ENCODE peak calls at places on chromosomes 6 and 20, in four cellular contexts. Z is NCI-H774; V is heart right ventricle; B is activated CD4-positive, alpha-beta T cell treated with anti-CD3 and anti-CD28 coated beads for 36 hours. R is an unnamed sample.

GRCh38 chr20:61684583-61685235 is 381.0 kb downstream of the TAF4 start:
- DNase-seq in V (no peak), Z (no peak), B (no peak), R (no peak)

GRCh38 chr6:53754330-53754729 is 40.5 kb upstream of the LRRC1 start:
- DNase-seq in V (no peak), Z (no peak), B (no peak), R (no peak)

GRCh38 chr20:43761396-43762340 is 34.9 kb upstream of the GTSF1L start:
- DNase-seq in V (no peak), Z (peak; percentile 70), B (no peak), R (no peak)

GRCh38 chr6:12903246-12903645 is 186.7 kb downstream of the PHACTR1 start:
- DNase-seq in V (no peak), Z (no peak), B (no peak), R (no peak)

GRCh38 chr6:103677290-103677689 is 1182.4 kb downstream of the HACE1 start:
- DNase-seq in B (no peak), Z (no peak), V (no peak), R (no peak)

GRCh38 chr6:167345960-167346359 is 21.1 kb downstream of the TTLL2 start:
- DNase-seq in V (no peak), B (no peak), Z (no peak), R (no peak)

GRCh38 chr6:139983555-139984276 is 609.3 kb upstream of the CITED2 start:
- DNase-seq in B (no peak), V (no peak), Z (no peak), R (no peak)

GRCh38 chr6:35970181-35970580 is 49.3 kb upstream of the SRPK1 start:
- DNase-seq in Z (no peak), B (no peak), V (no peak), R (no peak)

GRCh38 chr20:51341581-51341980 is 200.9 kb downstream of the NFATC2 start:
- DNase-seq in V (no peak), B (no peak), Z (no peak), R (no peak)

GRCh38 chr6:157093555-157093954 is 229.8 kb downstream of the TMEM242 start:
- DNase-seq in V (no peak), B (no peak), Z (no peak), R (no peak)

GRCh38 chr6:25127433-25127832 is 151.7 kb upstream of the CARMIL1 start:
- DNase-seq in B (no peak), V (no peak), Z (no peak), R (no peak)

GRCh38 chr20:61350500-61351250 is 98.6 kb downstream of the CDH4 start:
- DNase-seq in Z (no peak), B (no peak), V (no peak), R (no peak)

GRCh38 chr6:107115695-107116327 is 496 bp upstream of the BEND3 start:
- DNase-seq in V (peak; percentile 16), Z (peak; percentile 80), B (peak; percentile 52), R (no peak)

GRCh38 chr6:35311390-35312075 is 13.9 kb downstream of the DEF6 start:
- DNase-seq in B (peak; percentile 69), Z (no peak), V (no peak), R (no peak)

GRCh38 chr6:85641916-85642773 is 541 bp downstream of the SYNCRIP start:
- DNase-seq in Z (peak; percentile 63), V (peak; percentile 54), B (peak; percentile 71), R (no peak)

GRCh38 chr20:63186528-63187316 is 29.2 kb downstream of the YTHDF1 start:
- DNase-seq in B (no peak), V (no peak), Z (no peak), R (no peak)

GRCh38 chr6:156519940-156520339 is 257.2 kb upstream of the ARID1B start:
- DNase-seq in Z (no peak), B (no peak), V (no peak), R (no peak)

GRCh38 chr6:140812636-140813035 is 1320.1 kb upstream of the GJE1 start:
- DNase-seq in B (no peak), Z (no peak), V (no peak), R (no peak)

GRCh38 chr6:150491131-150491795 is 108.4 kb upstream of the PLEKHG1 start:
- DNase-seq in Z (no peak), V (no peak), B (peak; percentile 36), R (no peak)

GRCh38 chr6:18497006-18497405 is 109.9 kb downstream of the RNF144B start:
- DNase-seq in V (no peak), Z (no peak), B (no peak), R (no peak)

GRCh38 chr6:125287718-125288117 is 14.0 kb downstream of the HDDC2 start:
- DNase-seq in Z (no peak), V (no peak), B (no peak), R (no peak)

GRCh38 chr20:4546786-4547185 is 174.9 kb upstream of the PRND start:
- DNase-seq in B (no peak), Z (no peak), V (no peak), R (no peak)

GRCh38 chr20:61828891-61829290 is 236.8 kb downstream of the TAF4 start:
- DNase-seq in V (no peak), Z (no peak), B (no peak), R (no peak)

GRCh38 chr6:41291717-41292116 is 5.2 kb upstream of the TREM1 start:
- DNase-seq in B (no peak), V (no peak), Z (no peak), R (no peak)

GRCh38 chr6:33931799-33932198 is 128.0 kb upstream of the MLN start:
- DNase-seq in V (no peak), Z (no peak), B (no peak), R (no peak)

GRCh38 chr6:35703554-35703953 is 14.8 kb upstream of the FKBP5 start:
- DNase-seq in B (no peak), V (no peak), Z (no peak), R (no peak)

GRCh38 chr20:539848-540247 is 3.7 kb downstream of the CSNK2A1 start:
- DNase-seq in Z (no peak), B (no peak), V (no peak), R (no peak)

GRCh38 chr20:60589624-60590023 is 631.4 kb downstream of the CDH26 start:
- DNase-seq in B (no peak), Z (no peak), V (peak; percentile 16), R (no peak)

GRCh38 chr6:147043994-147044477 is 160.2 kb upstream of the STXBP5 start:
- DNase-seq in Z (no peak), B (no peak), V (no peak), R (no peak)

GRCh38 chr6:25017932-25018581 is 82.3 kb upstream of the RIPOR2 start:
- DNase-seq in B (peak; percentile 91), Z (peak; percentile 62), V (peak; percentile 41), R (no peak)

GRCh38 chr6:122730775-122731386 is 48.6 kb upstream of the FABP7 start:
- DNase-seq in B (peak; percentile 25), V (no peak), Z (peak; percentile 73), R (no peak)

GRCh38 chr6:125169058-125169457 is 15.5 kb downstream of the TPD52L1 start:
- DNase-seq in V (no peak), B (no peak), Z (no peak), R (no peak)